ENCODE peak calls at places on chromosomes 5 and 9, in four cellular contexts. M, H, F and Z are unnamed samples. For H3K4me1 and H3K27me3, the result is how much of the 10 kb centered on the place peaks cover.

GRCh38 chr5:141411575-141411974 is 1.2 kb upstream of the PCDHGA10 start:
- DNase-seq in M (no peak), H (no peak), F (no peak), Z (no peak)

GRCh38 chr9:116045083-116045482 is 108.5 kb upstream of the PAPPA start:
- DNase-seq in M (no peak), H (no peak), F (no peak), Z (no peak)

GRCh38 chr5:138647794-138648193 is 72.6 kb upstream of the HSPA9 start:
- DNase-seq in M (no peak), H (no peak), F (no peak), Z (no peak)

GRCh38 chr9:110758201-110758600 is 89.6 kb downstream of the MUSK start:
- DNase-seq in M (no peak), H (no peak), F (no peak), Z (no peak)

GRCh38 chr9:86093788-86094555 is 5.4 kb downstream of the GOLM1 start:
- DNase-seq in M (no peak), H (no peak), F (no peak), Z (peak)

GRCh38 chr9:5799314-5799713 is 33.6 kb downstream of the ERMP1 start:
- DNase-seq in M (no peak), H (peak), F (no peak), Z (no peak)

GRCh38 chr9:6305954-6306563 is 22.1 kb upstream of the TPD52L3 start:
- DNase-seq in M (no peak), H (no peak), F (no peak), Z (no peak)

GRCh38 chr9:71816782-71817549 is 48.7 kb upstream of the CEMIP2 start:
- DNase-seq in M (no peak), H (no peak), F (no peak), Z (no peak)

GRCh38 chr5:72467987-72468386 is 39.2 kb downstream of the ZNF366 start:
- DNase-seq in M (no peak), H (no peak), F (no peak), Z (no peak)

GRCh38 chr9:100397867-100398266 is 29.1 kb upstream of the MSANTD3 start:
- DNase-seq in M (no peak), H (no peak), F (no peak), Z (no peak)

GRCh38 chr5:166088389-166089039 is 2202.9 kb upstream of the WWC1 start:
- DNase-seq in M (no peak), H (no peak), F (no peak), Z (no peak)

GRCh38 chr5:3220201-3220600 is 375.4 kb upstream of the IRX1 start:
- DNase-seq in M (no peak), H (no peak), F (no peak), Z (no peak)

GRCh38 chr9:81741103-81741502 is 51.8 kb upstream of the TLE1 start:
- DNase-seq in M (no peak), H (no peak), F (no peak), Z (no peak)

GRCh38 chr5:92874790-92875189 is 706.2 kb downstream of the NR2F1-AS1 start:
- DNase-seq in M (no peak), H (no peak), F (no peak), Z (no peak)

GRCh38 chr9:112750111-112750766 is at the start of gene SNX30:
- DNase-seq in M (peak), H (peak), F (peak), Z (peak)

GRCh38 chr9:91898451-91899433 is 51.3 kb downstream of the ROR2 start:
- DNase-seq in M (peak), H (peak), F (no peak), Z (peak)

GRCh38 chr5:176878463-176878862 is 20.7 kb downstream of the HK3 start:
- DNase-seq in M (no peak), H (no peak), F (no peak), Z (no peak)

GRCh38 chr5:176878906-176879662 is 20.1 kb downstream of the HK3 start:
- DNase-seq in M (no peak), H (no peak), F (no peak), Z (no peak)

GRCh38 chr5:176881021-176881749 is 18.0 kb downstream of the HK3 start:
- DNase-seq in M (peak), H (no peak), F (no peak), Z (no peak)

GRCh38 chr5:176880393-176881020 is 18.6 kb downstream of the HK3 start:
- DNase-seq in M (no peak), H (no peak), F (no peak), Z (no peak)

GRCh38 chr5:176879663-176880392 is 19.3 kb downstream of the HK3 start:
- DNase-seq in M (no peak), H (no peak), F (no peak), Z (no peak)
- H3K4me1 ChIP-seq in M (under half), H (under half), F (under half), Z (under half)

GRCh38 chr9:72997387-72997995 is 44.6 kb upstream of the ALDH1A1 start:
- DNase-seq in M (no peak), H (peak), F (no peak), Z (peak)
- TF ChIP-seq POLR2A in M (no peak), H (no peak), F (no peak), Z (no peak)

GRCh38 chr9:133226219-133227171 is 17.4 kb upstream of the OBP2B start:
- DNase-seq in M (peak), H (no peak), F (no peak), Z (no peak)

GRCh38 chr9:133224762-133225161 is 15.7 kb upstream of the OBP2B start:
- DNase-seq in M (no peak), H (no peak), F (no peak), Z (no peak)

GRCh38 chr9:133225171-133226011 is 16.3 kb upstream of the OBP2B start:
- DNase-seq in M (peak), H (no peak), F (no peak), Z (peak)

GRCh38 chr9:133221177-133221809 is 12.2 kb upstream of the OBP2B start:
- DNase-seq in M (no peak), H (no peak), F (no peak), Z (no peak)
- H3K27me3 ChIP-seq in M (under half), H (under half), F (under half), Z (under half)

GRCh38 chr5:187042-187431 is 4.3 kb upstream of the LRRC14B start:
- DNase-seq in M (peak), H (no peak), F (no peak), Z (no peak)

GRCh38 chr5:188488-189481 is 2.5 kb upstream of the LRRC14B start:
- DNase-seq in M (peak), H (peak), F (peak), Z (peak)

GRCh38 chr5:186091-187041 is 4.9 kb upstream of the LRRC14B start:
- DNase-seq in M (peak), H (no peak), F (no peak), Z (no peak)

GRCh38 chr5:189486-189885 is 1.8 kb upstream of the LRRC14B start:
- DNase-seq in M (peak), H (no peak), F (no peak), Z (peak)

DNA sequence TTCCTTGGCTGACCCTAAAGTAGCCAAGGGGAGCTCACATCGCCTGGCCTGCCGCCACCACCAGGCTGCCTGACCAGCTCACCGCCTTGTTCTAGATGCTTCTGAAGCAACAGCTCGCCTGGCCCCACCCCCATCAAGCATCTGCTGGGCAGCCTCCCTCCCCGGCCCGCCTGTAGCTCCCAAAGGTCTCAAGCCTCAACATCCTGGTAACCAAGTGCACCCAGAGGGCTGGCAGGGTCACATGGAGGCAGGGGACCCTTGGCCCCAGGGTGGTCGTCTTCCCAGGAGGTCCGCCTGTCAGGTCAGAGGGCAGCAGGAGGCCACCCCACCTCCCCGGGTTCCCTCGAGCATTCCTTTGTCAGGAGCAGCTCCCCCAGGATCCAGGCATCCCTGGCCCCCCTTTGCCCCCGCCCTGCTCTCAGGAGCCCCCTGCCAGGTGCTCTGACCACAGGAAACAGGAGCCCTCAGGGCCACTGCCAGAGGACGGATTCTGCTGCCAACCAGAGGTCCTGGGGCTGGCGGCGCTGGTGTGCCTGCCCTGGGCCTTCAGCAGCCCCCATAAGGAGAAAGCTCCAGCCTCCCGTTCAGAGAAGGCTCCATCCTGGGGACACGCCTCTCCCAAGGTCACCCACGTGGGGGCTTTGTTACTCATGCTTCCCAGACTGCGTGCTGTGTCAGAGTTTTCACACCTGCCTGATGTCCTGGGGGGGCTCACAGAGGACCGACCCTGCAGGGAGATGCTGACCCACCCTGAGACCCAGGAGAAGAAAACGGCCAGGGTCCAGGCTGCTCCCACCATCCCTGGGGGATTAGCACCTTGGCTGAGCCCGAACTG is 3.5 kb upstream of the LRRC14B start:
- DNase-seq in M (peak), H (peak), F (no peak), Z (peak)
- H3K4me1 ChIP-seq in M (under half), H (under half), F (under half), Z (under half)